ENCODE peak calls at places on chromosomes 5 and 9, in four cellular contexts. One of them, this sample, is unnamed.

GRCh38 chr9:752201-752600 is 89.3 kb upstream of the DMRT1 start:
- DNase-seq in fibroblast of lung: peak
- DNase-seq in cardiac muscle cell: peak
- DNase-seq in tibial artery: no peak
- DNase-seq in this sample: peak

GRCh38 chr9:124078641-124079040 is 67.1 kb downstream of the LHX2 start:
- DNase-seq in fibroblast of lung: peak
- DNase-seq in tibial artery: no peak
- DNase-seq in cardiac muscle cell: peak
- DNase-seq in this sample: no peak

GRCh38 chr9:23162789-23163188 is 663.3 kb downstream of the ELAVL2 start:
- DNase-seq in tibial artery: no peak
- DNase-seq in cardiac muscle cell: no peak
- DNase-seq in fibroblast of lung: no peak
- DNase-seq in this sample: no peak

GRCh38 chr5:42994285-42995151 is 45.6 kb downstream of the ANXA2R start:
- DNase-seq in fibroblast of lung: peak
- DNase-seq in cardiac muscle cell: peak
- DNase-seq in tibial artery: peak
- DNase-seq in this sample: peak

GRCh38 chr9:132670816-132671371 is 630 bp downstream of the GTF3C4 start:
- DNase-seq in fibroblast of lung: no peak
- DNase-seq in tibial artery: peak
- DNase-seq in cardiac muscle cell: peak
- DNase-seq in this sample: no peak

GRCh38 chr5:143898381-143898780 is 86.4 kb downstream of the HMHB1 start:
- DNase-seq in tibial artery: no peak
- DNase-seq in cardiac muscle cell: no peak
- DNase-seq in fibroblast of lung: no peak
- DNase-seq in this sample: no peak

GRCh38 chr5:123438902-123439301 is 15.7 kb upstream of the CEP120 start:
- DNase-seq in fibroblast of lung: peak
- DNase-seq in cardiac muscle cell: no peak
- DNase-seq in tibial artery: no peak
- DNase-seq in this sample: no peak

GRCh38 chr5:146051678-146052077 is 53.7 kb downstream of the PLAC8L1 start:
- DNase-seq in fibroblast of lung: peak
- DNase-seq in tibial artery: no peak
- DNase-seq in cardiac muscle cell: no peak
- DNase-seq in this sample: peak

GRCh38 chr5:26942481-26942880 is 95.9 kb downstream of the CDH9 start:
- DNase-seq in cardiac muscle cell: peak
- DNase-seq in fibroblast of lung: peak
- DNase-seq in tibial artery: no peak
- DNase-seq in this sample: no peak

GRCh38 chr5:169641253-169641652 is 4.2 kb downstream of the DOCK2 start:
- DNase-seq in fibroblast of lung: peak
- DNase-seq in tibial artery: no peak
- DNase-seq in cardiac muscle cell: peak
- DNase-seq in this sample: no peak

DNA sequence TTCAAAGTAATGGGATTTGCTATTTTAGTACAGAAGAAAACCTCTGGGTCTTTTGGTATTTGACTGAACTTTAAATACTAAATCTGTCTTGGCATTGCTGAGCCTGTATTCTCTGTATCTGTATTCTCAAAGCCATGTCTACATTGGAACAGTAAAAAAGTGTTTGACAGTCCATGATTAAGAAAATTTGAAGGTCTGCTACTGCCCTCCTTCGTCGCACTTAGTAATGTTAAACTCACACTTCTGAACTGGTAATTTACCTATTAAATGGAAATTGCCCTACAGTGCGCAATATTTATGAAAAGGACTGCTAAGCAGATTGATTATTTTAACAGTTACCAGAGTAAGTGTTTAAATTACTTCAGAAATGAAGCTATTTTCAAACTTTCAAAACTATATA is 165.7 kb upstream of the SMC2 start:
- DNase-seq in fibroblast of lung: no peak
- DNase-seq in tibial artery: no peak
- DNase-seq in cardiac muscle cell: peak
- DNase-seq in this sample: no peak
- TF ChIP-seq CTCF in fibroblast of lung: no peak
- TF ChIP-seq CTCF in tibial artery: no peak
- TF ChIP-seq CTCF in cardiac muscle cell: no peak
- TF ChIP-seq CTCF in this sample: no peak

DNA sequence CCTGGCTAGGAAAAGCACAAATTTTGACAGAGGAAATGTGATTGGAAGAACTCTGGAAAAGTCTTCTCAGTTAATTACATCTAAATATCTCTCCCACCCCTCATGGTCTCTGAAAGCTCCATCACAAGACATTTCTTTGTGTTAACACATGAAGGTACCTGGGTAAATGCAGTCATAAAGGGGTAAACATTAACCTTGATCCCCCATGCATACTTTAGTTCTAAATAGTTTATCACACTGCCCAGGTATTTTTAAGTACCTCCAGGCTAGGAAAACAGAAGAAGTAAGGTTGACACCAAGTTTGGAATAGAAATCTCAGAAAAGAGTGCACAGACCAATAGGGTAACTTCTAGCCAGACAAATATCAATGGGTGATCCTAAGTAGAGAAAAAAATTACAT is 334.5 kb downstream of the PIK3R1 start:
- DNase-seq in cardiac muscle cell: no peak
- DNase-seq in tibial artery: no peak
- DNase-seq in fibroblast of lung: no peak
- DNase-seq in this sample: no peak
- H3K4me3 ChIP-seq in cardiac muscle cell: no peak
- H3K4me3 ChIP-seq in tibial artery: no peak
- H3K4me3 ChIP-seq in fibroblast of lung: no peak
- H3K4me3 ChIP-seq in this sample: no peak

GRCh38 chr5:7816535-7816901 is 34.4 kb downstream of the CFAP90 start:
- DNase-seq in cardiac muscle cell: no peak
- DNase-seq in tibial artery: no peak
- DNase-seq in fibroblast of lung: no peak
- DNase-seq in this sample: no peak
- TF ChIP-seq CTCF in cardiac muscle cell: no peak
- TF ChIP-seq CTCF in tibial artery: no peak
- TF ChIP-seq CTCF in fibroblast of lung: no peak
- TF ChIP-seq CTCF in this sample: no peak

GRCh38 chr9:14351206-14351605 is 37.3 kb upstream of the NFIB start:
- DNase-seq in tibial artery: no peak
- DNase-seq in cardiac muscle cell: no peak
- DNase-seq in fibroblast of lung: no peak
- DNase-seq in this sample: no peak

GRCh38 chr9:14352549-14352948 is 38.6 kb upstream of the NFIB start:
- DNase-seq in tibial artery: no peak
- DNase-seq in cardiac muscle cell: no peak
- DNase-seq in fibroblast of lung: no peak
- DNase-seq in this sample: no peak

GRCh38 chr9:14350766-14351165 is 36.8 kb upstream of the NFIB start:
- DNase-seq in cardiac muscle cell: peak
- DNase-seq in tibial artery: peak
- DNase-seq in fibroblast of lung: no peak
- DNase-seq in this sample: no peak

GRCh38 chr9:14356376-14356775 is 42.4 kb upstream of the NFIB start:
- DNase-seq in fibroblast of lung: no peak
- DNase-seq in tibial artery: no peak
- DNase-seq in cardiac muscle cell: no peak
- DNase-seq in this sample: no peak

GRCh38 chr9:14353222-14354056 is 39.5 kb upstream of the NFIB start:
- DNase-seq in cardiac muscle cell: peak
- DNase-seq in fibroblast of lung: peak
- DNase-seq in tibial artery: peak
- DNase-seq in this sample: no peak
- H3K4me3 ChIP-seq in cardiac muscle cell: no peak
- H3K4me3 ChIP-seq in fibroblast of lung: no peak
- H3K4me3 ChIP-seq in tibial artery: peak
- H3K4me3 ChIP-seq in this sample: no peak

GRCh38 chr5:2015116-2015848 is 132.6 kb upstream of the IRX4 start:
- DNase-seq in cardiac muscle cell: no peak
- DNase-seq in fibroblast of lung: no peak
- DNase-seq in tibial artery: no peak
- DNase-seq in this sample: no peak
- TF ChIP-seq CTCF in cardiac muscle cell: no peak
- TF ChIP-seq CTCF in fibroblast of lung: no peak
- TF ChIP-seq CTCF in tibial artery: no peak
- TF ChIP-seq CTCF in this sample: no peak

GRCh38 chr5:196350-196749 is 5.1 kb downstream of the LRRC14B start:
- DNase-seq in cardiac muscle cell: no peak
- DNase-seq in fibroblast of lung: no peak
- DNase-seq in tibial artery: no peak
- DNase-seq in this sample: no peak

GRCh38 chr5:192970-193831 is 1.9 kb downstream of the LRRC14B start:
- DNase-seq in fibroblast of lung: no peak
- DNase-seq in tibial artery: no peak
- DNase-seq in cardiac muscle cell: no peak
- DNase-seq in this sample: no peak

GRCh38 chr5:194102-194501 is 2.8 kb downstream of the LRRC14B start:
- DNase-seq in tibial artery: no peak
- DNase-seq in fibroblast of lung: no peak
- DNase-seq in cardiac muscle cell: no peak
- DNase-seq in this sample: no peak

GRCh38 chr5:195401-196160 is 4.3 kb downstream of the LRRC14B start:
- DNase-seq in tibial artery: peak
- DNase-seq in cardiac muscle cell: no peak
- DNase-seq in fibroblast of lung: no peak
- DNase-seq in this sample: no peak

GRCh38 chr5:194603-195209 is 3.4 kb downstream of the LRRC14B start:
- DNase-seq in fibroblast of lung: no peak
- DNase-seq in tibial artery: no peak
- DNase-seq in cardiac muscle cell: no peak
- DNase-seq in this sample: no peak
- H3K4me3 ChIP-seq in fibroblast of lung: no peak
- H3K4me3 ChIP-seq in tibial artery: no peak
- H3K4me3 ChIP-seq in cardiac muscle cell: no peak
- H3K4me3 ChIP-seq in this sample: no peak

GRCh38 chr9:119185298-119185697 is 183.9 kb downstream of the BRINP1 start:
- DNase-seq in cardiac muscle cell: no peak
- DNase-seq in fibroblast of lung: no peak
- DNase-seq in tibial artery: no peak
- DNase-seq in this sample: no peak
- TF ChIP-seq CTCF in cardiac muscle cell: no peak
- TF ChIP-seq CTCF in fibroblast of lung: no peak
- TF ChIP-seq CTCF in tibial artery: no peak
- TF ChIP-seq CTCF in this sample: no peak

GRCh38 chr9:100580255-100580654 is 2.4 kb downstream of the CAVIN4 start:
- DNase-seq in tibial artery: no peak
- DNase-seq in fibroblast of lung: no peak
- DNase-seq in cardiac muscle cell: no peak
- DNase-seq in this sample: no peak
- H3K4me3 ChIP-seq in tibial artery: no peak
- H3K4me3 ChIP-seq in fibroblast of lung: no peak
- H3K4me3 ChIP-seq in cardiac muscle cell: no peak
- H3K4me3 ChIP-seq in this sample: no peak

GRCh38 chr9:34430843-34431437 is 27.4 kb downstream of the FAM219A start:
- DNase-seq in tibial artery: peak
- DNase-seq in fibroblast of lung: peak
- DNase-seq in cardiac muscle cell: peak
- DNase-seq in this sample: no peak
- TF ChIP-seq CTCF in tibial artery: no peak
- TF ChIP-seq CTCF in fibroblast of lung: no peak
- TF ChIP-seq CTCF in cardiac muscle cell: no peak
- TF ChIP-seq CTCF in this sample: no peak

GRCh38 chr9:121556580-121556979 is 56.9 kb upstream of the GGTA1 start:
- DNase-seq in fibroblast of lung: peak
- DNase-seq in cardiac muscle cell: peak
- DNase-seq in tibial artery: peak
- DNase-seq in this sample: peak
- H3K4me3 ChIP-seq in fibroblast of lung: no peak
- H3K4me3 ChIP-seq in cardiac muscle cell: no peak
- H3K4me3 ChIP-seq in tibial artery: no peak
- H3K4me3 ChIP-seq in this sample: no peak

This sample was measured in BJ.